ENCODE peak calls at places on chromosomes 4 and X, in four cellular contexts. One of them, this sample, is unnamed.

GRCh38 chr4:1177274-1178141 is 5.1 kb upstream of the SPON2 start:
- DNase-seq in sciatic nerve: no peak
- DNase-seq in activated B cell treated with CpG ODN at 0.5 μM for 24 hours: no peak
- DNase-seq in AG09319: no peak
- DNase-seq in this sample: no peak

GRCh38 chr4:137647375-137647774 is 115.1 kb upstream of the PCDH18 start:
- DNase-seq in sciatic nerve: no peak
- DNase-seq in activated B cell treated with CpG ODN at 0.5 μM for 24 hours: no peak
- DNase-seq in AG09319: no peak
- DNase-seq in this sample: no peak

GRCh38 chrX:143462696-143463095 is 54.6 kb downstream of the SPANXN3 start:
- DNase-seq in sciatic nerve: no peak
- DNase-seq in activated B cell treated with CpG ODN at 0.5 μM for 24 hours: no peak
- DNase-seq in AG09319: no peak
- DNase-seq in this sample: no peak

GRCh38 chrX:113058634-113059033 is 218.0 kb upstream of the AMOT start:
- DNase-seq in sciatic nerve: no peak
- DNase-seq in activated B cell treated with CpG ODN at 0.5 μM for 24 hours: no peak
- DNase-seq in AG09319: peak
- DNase-seq in this sample: no peak

GRCh38 chr4:148445071-148445902 is 3.1 kb upstream of the NR3C2 start:
- DNase-seq in sciatic nerve: peak
- DNase-seq in activated B cell treated with CpG ODN at 0.5 μM for 24 hours: peak
- DNase-seq in AG09319: no peak
- DNase-seq in this sample: no peak

GRCh38 chr4:119314356-119314755 is 7.6 kb downstream of the FABP2 start:
- DNase-seq in sciatic nerve: no peak
- DNase-seq in activated B cell treated with CpG ODN at 0.5 μM for 24 hours: no peak
- DNase-seq in AG09319: peak
- DNase-seq in this sample: no peak

GRCh38 chr4:24565054-24565453 is 19.3 kb downstream of the DHX15 start:
- DNase-seq in sciatic nerve: no peak
- DNase-seq in activated B cell treated with CpG ODN at 0.5 μM for 24 hours: no peak
- DNase-seq in AG09319: no peak
- DNase-seq in this sample: no peak

GRCh38 chrX:70172226-70172625 is 5.1 kb upstream of the DGAT2L6 start:
- DNase-seq in sciatic nerve: no peak
- DNase-seq in activated B cell treated with CpG ODN at 0.5 μM for 24 hours: no peak
- DNase-seq in AG09319: no peak
- DNase-seq in this sample: no peak

GRCh38 chr4:40316333-40316781 is 18.8 kb upstream of the CHRNA9 start:
- DNase-seq in sciatic nerve: no peak
- DNase-seq in activated B cell treated with CpG ODN at 0.5 μM for 24 hours: no peak
- DNase-seq in AG09319: peak
- DNase-seq in this sample: no peak

GRCh38 chr4:968221-968620 is 5.1 kb downstream of the DGKQ start:
- DNase-seq in sciatic nerve: no peak
- DNase-seq in activated B cell treated with CpG ODN at 0.5 μM for 24 hours: no peak
- DNase-seq in AG09319: no peak
- DNase-seq in this sample: no peak

GRCh38 chr4:8819421-8820177 is 52.0 kb downstream of the HMX1 start:
- DNase-seq in sciatic nerve: no peak
- DNase-seq in activated B cell treated with CpG ODN at 0.5 μM for 24 hours: peak
- DNase-seq in AG09319: no peak
- DNase-seq in this sample: no peak

GRCh38 chrX:119647089-119647488 is 40.9 kb upstream of the NKRF start:
- DNase-seq in sciatic nerve: no peak
- DNase-seq in activated B cell treated with CpG ODN at 0.5 μM for 24 hours: no peak
- DNase-seq in AG09319: no peak
- DNase-seq in this sample: no peak

GRCh38 chrX:102697506-102697905 is 14.7 kb upstream of the GPRASP2 start:
- DNase-seq in sciatic nerve: no peak
- DNase-seq in activated B cell treated with CpG ODN at 0.5 μM for 24 hours: no peak
- DNase-seq in AG09319: no peak
- DNase-seq in this sample: no peak

GRCh38 chr4:15348236-15348635 is 79.6 kb upstream of the C1QTNF7 start:
- DNase-seq in sciatic nerve: no peak
- DNase-seq in activated B cell treated with CpG ODN at 0.5 μM for 24 hours: no peak
- DNase-seq in AG09319: no peak
- DNase-seq in this sample: no peak

GRCh38 chr4:1981251-1982055 is 27.3 kb downstream of the NELFA start:
- DNase-seq in sciatic nerve: no peak
- DNase-seq in activated B cell treated with CpG ODN at 0.5 μM for 24 hours: no peak
- DNase-seq in AG09319: no peak
- DNase-seq in this sample: no peak

GRCh38 chr4:186724048-186724860 is 598 bp upstream of the FAT1 start:
- DNase-seq in sciatic nerve: peak
- DNase-seq in activated B cell treated with CpG ODN at 0.5 μM for 24 hours: no peak
- DNase-seq in AG09319: no peak
- DNase-seq in this sample: no peak

GRCh38 chr4:74117024-74117534 is 18.1 kb upstream of the CXCL2 start:
- DNase-seq in sciatic nerve: no peak
- DNase-seq in activated B cell treated with CpG ODN at 0.5 μM for 24 hours: no peak
- DNase-seq in AG09319: peak
- DNase-seq in this sample: no peak

GRCh38 chr4:85901500-85901899 is 426.6 kb downstream of the ARHGAP24 start:
- DNase-seq in sciatic nerve: no peak
- DNase-seq in activated B cell treated with CpG ODN at 0.5 μM for 24 hours: no peak
- DNase-seq in AG09319: no peak
- DNase-seq in this sample: no peak